ENCODE peak calls at places on chromosomes 4 and X, in ten cellular contexts. J is astrocyte of the spinal cord; L is brain microvascular endothelial cell; N is naive thymus-derived CD4-positive, alpha-beta T cell; B is right cardiac atrium; E is fibroblast of the aortic adventitia; P is fibroblast of mammary gland; H is colonic mucosa; M is HCT116; F is mucosa of descending colon. U is an unnamed sample.

GRCh38 chrX:71906133-71906532 is 4.5 kb upstream of the NHSL2 start:
- DNase-seq in J (no peak), L (no peak), N (no peak), B (no peak), E (no peak), P (no peak), H (no peak), M (no peak), F (no peak), U (no peak)

GRCh38 chrX:114800719-114801118 is 216.7 kb downstream of the IL13RA2 start:
- DNase-seq in J (peak; percentile 15), L (peak; percentile 0), N (no peak), B (no peak), E (peak; percentile 85), P (peak; percentile 90), H (no peak), M (peak; percentile 24), F (no peak), U (no peak)

GRCh38 chrX:150429577-150429976 is 66.5 kb downstream of the MAMLD1 start:
- DNase-seq in J (peak; percentile 14), L (peak; percentile 31), N (no peak), B (no peak), E (peak; percentile 77), P (peak; percentile 84), H (no peak), M (no peak), F (no peak), U (no peak)

GRCh38 chr4:88802585-88803285 is 105.1 kb upstream of the NAP1L5 start:
- DNase-seq in J (no peak), L (peak; percentile 21), N (no peak), B (no peak), E (no peak), P (no peak), H (no peak), M (no peak), F (no peak), U (no peak)

GRCh38 chrX:148771440-148771839 is 271.0 kb downstream of the AFF2 start:
- DNase-seq in J (peak; percentile 5), L (no peak), N (no peak), B (no peak), E (peak; percentile 2), P (peak; percentile 2), H (no peak), M (no peak), F (no peak), U (no peak)

GRCh38 chr4:1379351-1379781 is 26.9 kb downstream of the NKX1-1 start:
- DNase-seq in J (no peak), L (no peak), N (no peak), B (no peak), E (no peak), P (no peak), H (no peak), M (no peak), F (no peak), U (no peak)

GRCh38 chr4:74039065-74039763 is 725 bp upstream of the CXCL3 start:
- DNase-seq in J (peak; percentile 52), L (peak; percentile 20), N (no peak), B (no peak), E (peak; percentile 49), P (peak; percentile 31), H (no peak), M (no peak), F (peak; percentile 41), U (no peak)

GRCh38 chrX:43973249-43973672 is at the start of gene NDP:
- DNase-seq in J (no peak), L (no peak), N (no peak), B (peak; percentile 34), E (no peak), P (peak; percentile 16), H (no peak), M (no peak), F (no peak), U (no peak)

GRCh38 chr4:179307297-179308136 is 1865.3 kb upstream of the AGA start:
- DNase-seq in J (peak; percentile 17), L (peak; percentile 40), N (no peak), B (no peak), E (peak; percentile 8), P (peak; percentile 16), H (peak; percentile 41), M (peak; percentile 42), F (peak; percentile 72), U (no peak)

GRCh38 chrX:150627957-150628356 is 59.5 kb downstream of the MTM1 start:
- DNase-seq in J (no peak), L (no peak), N (no peak), B (no peak), E (no peak), P (no peak), H (no peak), M (no peak), F (no peak), U (no peak)

GRCh38 chr4:79212311-79212710 is 113.5 kb downstream of the NAA11 start:
- DNase-seq in J (no peak), L (no peak), N (no peak), B (no peak), E (no peak), P (no peak), H (no peak), M (no peak), F (no peak), U (no peak)

DNA sequence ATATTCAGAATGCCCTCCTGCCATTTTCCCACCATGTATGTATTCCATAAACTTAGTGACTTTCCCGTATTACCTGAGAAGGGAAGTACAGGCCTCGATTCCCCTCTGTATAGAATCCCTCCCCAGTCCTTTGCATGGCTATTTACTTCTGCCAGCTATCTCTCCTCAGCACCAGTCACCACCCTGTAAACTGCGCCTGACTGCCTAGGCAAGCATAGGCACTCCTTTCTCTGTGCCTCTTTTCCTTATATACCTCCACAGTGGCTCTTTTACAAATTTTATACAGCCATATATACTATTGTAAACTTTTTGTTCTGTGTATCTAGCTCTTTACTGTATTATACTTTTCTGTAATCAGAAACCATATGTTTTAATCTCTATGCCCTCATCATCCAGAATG is 130.9 kb upstream of the TET2 start:
- DNase-seq in J (no peak), L (no peak), N (no peak), B (no peak), E (no peak), P (no peak), H (no peak), M (no peak), F (no peak), U (no peak)
- H3K4me3 ChIP-seq in J (no peak overlapping the region), L (no peak overlapping the region), N (no peak overlapping the region), B (no peak overlapping the region), E (no peak overlapping the region), P (no peak overlapping the region), H (no peak overlapping the region), M (no peak overlapping the region), F (no peak overlapping the region), U (no peak overlapping the region)

DNA sequence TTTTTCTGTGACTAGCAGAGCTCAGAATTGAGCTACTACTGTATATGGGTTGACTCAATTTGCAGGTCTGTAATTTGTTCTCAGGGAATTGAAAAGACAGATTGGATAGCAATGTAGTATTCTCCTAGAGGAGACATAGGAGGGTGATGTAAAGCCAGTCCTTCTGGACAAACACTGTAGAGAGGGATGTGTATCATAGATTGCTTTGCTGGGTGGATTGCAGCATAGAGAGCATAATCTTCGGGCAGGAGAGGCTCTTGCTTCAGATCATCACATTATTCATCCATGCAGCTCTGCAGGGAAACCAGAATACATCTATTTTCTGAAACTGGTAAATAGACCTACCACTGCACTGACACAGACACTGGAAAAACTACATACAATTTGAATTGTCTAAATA is 1110.5 kb downstream of the RAPGEF2 start:
- DNase-seq in J (no peak), L (no peak), N (no peak), B (no peak), E (no peak), P (no peak), H (no peak), M (no peak), F (no peak), U (no peak)
- H3K4me3 ChIP-seq in J (no peak overlapping the region), L (no peak overlapping the region), N (no peak overlapping the region), B (no peak overlapping the region), E (no peak overlapping the region), P (no peak overlapping the region), H (no peak overlapping the region), M (no peak overlapping the region), F (no peak overlapping the region), U (no peak overlapping the region)

GRCh38 chr4:84697159-84697558 is 114.2 kb downstream of the CDS1 start:
- DNase-seq in J (no peak), L (no peak), N (no peak), B (no peak), E (no peak), P (no peak), H (no peak), M (no peak), F (no peak), U (no peak)

GRCh38 chr4:84691800-84692199 is 108.9 kb downstream of the CDS1 start:
- DNase-seq in J (no peak), L (no peak), N (no peak), B (no peak), E (no peak), P (no peak), H (no peak), M (no peak), F (no peak), U (no peak)

GRCh38 chr4:84698962-84699671 is 116.2 kb downstream of the CDS1 start:
- DNase-seq in J (no peak), L (no peak), N (no peak), B (no peak), E (no peak), P (no peak), H (no peak), M (no peak), F (no peak), U (no peak)

DNA sequence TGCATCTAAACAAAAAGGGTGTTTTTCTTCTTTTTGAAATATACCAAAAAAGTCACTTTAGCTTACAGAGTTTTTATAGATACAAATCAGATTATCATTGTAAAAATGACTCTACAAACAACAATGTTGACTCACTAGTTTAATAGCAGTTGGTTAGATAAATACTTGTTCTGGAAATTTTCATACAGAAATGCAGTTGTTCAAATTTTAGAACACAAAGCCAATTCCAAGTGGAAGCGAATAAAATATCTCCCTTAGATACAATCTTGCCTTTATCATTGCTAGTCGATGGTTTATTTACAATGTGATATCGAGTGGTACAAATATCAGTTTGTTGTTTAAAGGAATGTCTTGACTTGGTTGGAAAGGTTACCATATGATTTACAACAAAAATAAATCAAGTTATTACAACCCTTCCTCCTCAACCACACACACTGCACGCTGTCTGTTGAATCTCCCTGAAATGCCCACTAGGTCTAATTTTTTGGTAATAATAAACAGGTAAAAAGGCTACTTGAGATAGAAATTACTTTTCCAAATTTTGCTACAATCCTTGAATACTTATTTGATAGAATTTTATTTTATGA is 114.8 kb downstream of the CDS1 start:
- DNase-seq in J (no peak), L (no peak), N (no peak), B (no peak), E (peak; percentile 25), P (peak; percentile 15), H (no peak), M (no peak), F (no peak), U (no peak)
- H3K4me3 ChIP-seq in J (no peak overlapping the region), L (no peak overlapping the region), N (no peak overlapping the region), B (no peak overlapping the region), E (no peak overlapping the region), P (no peak overlapping the region), H (no peak overlapping the region), M (no peak overlapping the region), F (no peak overlapping the region), U (no peak overlapping the region)

DNA sequence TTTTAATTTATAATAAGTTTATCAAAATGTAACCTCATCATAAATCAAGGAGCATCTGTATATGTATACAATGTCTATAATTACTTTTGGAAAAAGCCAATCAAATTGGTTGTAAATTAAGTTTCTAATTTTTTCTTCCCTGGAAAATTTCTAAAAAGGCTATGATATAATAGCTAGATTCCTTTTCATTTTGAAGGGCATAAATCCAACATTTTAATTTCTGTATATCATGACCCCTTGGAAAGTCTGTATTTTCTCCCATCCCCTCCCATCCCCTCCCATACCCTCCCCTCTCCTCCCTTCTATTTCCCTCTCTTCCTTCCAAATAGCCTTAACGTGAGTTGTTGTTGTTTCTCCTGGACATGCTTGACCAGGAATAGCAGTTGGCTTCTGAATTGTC is 247.1 kb upstream of the FSTL5 start:
- DNase-seq in J (no peak), L (no peak), N (no peak), B (no peak), E (no peak), P (no peak), H (no peak), M (no peak), F (no peak), U (no peak)
- H3K4me3 ChIP-seq in J (no peak overlapping the region), L (no peak overlapping the region), N (no peak overlapping the region), B (no peak overlapping the region), E (no peak overlapping the region), P (no peak overlapping the region), H (no peak overlapping the region), M (no peak overlapping the region), F (no peak overlapping the region), U (no peak overlapping the region)

U was measured in CD4-positive, CD25-positive, alpha-beta regulatory T cell.